ENCODE peak calls at places on chromosomes 12 and 14, in nine cellular contexts. One of them, this sample, is unnamed.

GRCh38 chr12:58413794-58414193 is 472.4 kb downstream of the ATP23 start:
- DNase-seq in IMR-90: peak
- DNase-seq in foreskin fibroblast: peak
- DNase-seq in fibroblast of pulmonary artery: peak
- DNase-seq in lower leg skin: no peak
- DNase-seq in ovary: no peak
- DNase-seq in Peyer's patch: no peak
- DNase-seq in colonic mucosa: no peak
- DNase-seq in kidney: no peak
- DNase-seq in this sample: no peak

GRCh38 chr14:100285021-100285912 is 21.0 kb downstream of the SLC25A29 start:
- DNase-seq in lower leg skin: no peak
- DNase-seq in foreskin fibroblast: peak
- DNase-seq in ovary: peak
- DNase-seq in kidney: peak
- DNase-seq in IMR-90: peak
- DNase-seq in Peyer's patch: peak
- DNase-seq in fibroblast of pulmonary artery: peak
- DNase-seq in colonic mucosa: peak
- DNase-seq in this sample: no peak

GRCh38 chr12:113358381-113359132 is at the start of gene PLBD2:
- DNase-seq in Peyer's patch: peak
- DNase-seq in colonic mucosa: peak
- DNase-seq in IMR-90: peak
- DNase-seq in ovary: peak
- DNase-seq in kidney: peak
- DNase-seq in fibroblast of pulmonary artery: peak
- DNase-seq in foreskin fibroblast: peak
- DNase-seq in lower leg skin: peak
- DNase-seq in this sample: peak

GRCh38 chr12:29698756-29699155 is 85.0 kb downstream of the TMTC1 start:
- DNase-seq in fibroblast of pulmonary artery: no peak
- DNase-seq in kidney: no peak
- DNase-seq in Peyer's patch: no peak
- DNase-seq in IMR-90: no peak
- DNase-seq in ovary: no peak
- DNase-seq in colonic mucosa: no peak
- DNase-seq in foreskin fibroblast: no peak
- DNase-seq in lower leg skin: no peak
- DNase-seq in this sample: no peak

GRCh38 chr12:119704065-119704747 is 36.3 kb downstream of the PRKAB1 start:
- DNase-seq in foreskin fibroblast: peak
- DNase-seq in kidney: no peak
- DNase-seq in colonic mucosa: no peak
- DNase-seq in fibroblast of pulmonary artery: peak
- DNase-seq in ovary: no peak
- DNase-seq in lower leg skin: no peak
- DNase-seq in IMR-90: peak
- DNase-seq in Peyer's patch: no peak
- DNase-seq in this sample: no peak

GRCh38 chr12:122167328-122167925 is 6.6 kb downstream of the IL31 start:
- DNase-seq in foreskin fibroblast: no peak
- DNase-seq in IMR-90: no peak
- DNase-seq in fibroblast of pulmonary artery: no peak
- DNase-seq in lower leg skin: no peak
- DNase-seq in ovary: no peak
- DNase-seq in kidney: no peak
- DNase-seq in colonic mucosa: no peak
- DNase-seq in Peyer's patch: no peak
- DNase-seq in this sample: no peak

GRCh38 chr12:60333461-60333860 is 737.6 kb downstream of the SLC16A7 start:
- DNase-seq in ovary: no peak
- DNase-seq in IMR-90: peak
- DNase-seq in kidney: no peak
- DNase-seq in colonic mucosa: no peak
- DNase-seq in lower leg skin: no peak
- DNase-seq in fibroblast of pulmonary artery: no peak
- DNase-seq in foreskin fibroblast: peak
- DNase-seq in Peyer's patch: no peak
- DNase-seq in this sample: no peak

GRCh38 chr14:102295301-102295700 is 9.7 kb downstream of the MOK start:
- DNase-seq in IMR-90: peak
- DNase-seq in Peyer's patch: no peak
- DNase-seq in fibroblast of pulmonary artery: peak
- DNase-seq in kidney: no peak
- DNase-seq in ovary: no peak
- DNase-seq in lower leg skin: no peak
- DNase-seq in colonic mucosa: no peak
- DNase-seq in foreskin fibroblast: peak
- DNase-seq in this sample: no peak

GRCh38 chr12:87995581-87996178 is 33.5 kb downstream of the C12orf50 start:
- DNase-seq in lower leg skin: peak
- DNase-seq in IMR-90: peak
- DNase-seq in fibroblast of pulmonary artery: peak
- DNase-seq in foreskin fibroblast: peak
- DNase-seq in ovary: peak
- DNase-seq in Peyer's patch: no peak
- DNase-seq in kidney: no peak
- DNase-seq in colonic mucosa: peak
- DNase-seq in this sample: peak

GRCh38 chr12:120869376-120869775 is 34.8 kb downstream of the SPPL3 start:
- DNase-seq in lower leg skin: no peak
- DNase-seq in colonic mucosa: no peak
- DNase-seq in fibroblast of pulmonary artery: no peak
- DNase-seq in IMR-90: no peak
- DNase-seq in foreskin fibroblast: no peak
- DNase-seq in ovary: no peak
- DNase-seq in Peyer's patch: no peak
- DNase-seq in kidney: no peak
- DNase-seq in this sample: no peak

DNA sequence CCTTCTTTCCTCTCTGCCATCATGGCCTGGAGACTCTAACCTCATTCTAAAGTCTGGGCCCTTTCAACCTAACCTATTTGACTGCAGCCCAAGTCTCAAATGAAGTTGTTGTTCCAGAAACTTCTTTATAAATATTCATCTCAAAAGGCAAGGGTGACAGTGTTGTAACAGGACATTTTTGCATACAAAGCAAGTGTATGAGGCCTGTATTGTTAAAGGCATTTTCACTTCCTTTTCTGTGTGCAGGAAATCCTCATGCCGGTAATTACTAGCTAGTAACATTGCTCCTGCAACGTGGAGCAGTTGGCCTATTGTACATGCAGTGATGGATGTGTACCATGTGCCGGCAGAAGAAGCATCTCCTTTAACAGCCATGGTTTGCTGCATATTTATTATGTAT is 156.5 kb upstream of the RMST start:
- DNase-seq in lower leg skin: no peak
- DNase-seq in colonic mucosa: no peak
- DNase-seq in ovary: no peak
- DNase-seq in fibroblast of pulmonary artery: no peak
- DNase-seq in kidney: no peak
- DNase-seq in Peyer's patch: peak
- DNase-seq in IMR-90: no peak
- DNase-seq in foreskin fibroblast: no peak
- DNase-seq in this sample: no peak
- TF ChIP-seq CTCF in lower leg skin: no peak
- TF ChIP-seq CTCF in colonic mucosa: no peak
- TF ChIP-seq CTCF in ovary: no peak
- TF ChIP-seq CTCF in fibroblast of pulmonary artery: no peak
- TF ChIP-seq CTCF in kidney: no peak
- TF ChIP-seq CTCF in Peyer's patch: no peak
- TF ChIP-seq CTCF in IMR-90: no peak
- TF ChIP-seq CTCF in foreskin fibroblast: no peak
- TF ChIP-seq CTCF in this sample: no peak

DNA sequence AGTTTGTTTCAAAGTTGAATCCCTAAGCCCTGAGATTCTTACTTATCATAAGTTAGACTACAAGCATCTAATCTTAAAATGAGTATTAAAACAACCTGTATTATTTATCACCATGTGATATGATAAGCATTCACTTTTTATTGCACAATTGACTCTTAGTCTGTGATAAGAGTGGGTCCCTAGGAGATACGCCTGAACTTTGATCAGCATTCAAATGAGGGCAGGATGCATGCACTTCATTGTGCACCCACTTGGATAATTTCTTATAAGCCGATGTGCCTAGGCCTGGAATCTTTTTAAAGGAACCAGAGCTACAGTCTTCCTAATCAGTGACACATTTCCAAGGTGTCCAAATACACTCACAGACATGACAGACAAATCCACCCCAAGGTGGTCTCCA is 31.4 kb upstream of the SPTLC2 start:
- DNase-seq in fibroblast of pulmonary artery: no peak
- DNase-seq in IMR-90: no peak
- DNase-seq in colonic mucosa: peak
- DNase-seq in kidney: no peak
- DNase-seq in lower leg skin: no peak
- DNase-seq in Peyer's patch: no peak
- DNase-seq in foreskin fibroblast: no peak
- DNase-seq in ovary: no peak
- DNase-seq in this sample: no peak
- TF ChIP-seq CTCF in fibroblast of pulmonary artery: no peak
- TF ChIP-seq CTCF in IMR-90: no peak
- TF ChIP-seq CTCF in colonic mucosa: no peak
- TF ChIP-seq CTCF in kidney: no peak
- TF ChIP-seq CTCF in lower leg skin: no peak
- TF ChIP-seq CTCF in Peyer's patch: peak
- TF ChIP-seq CTCF in foreskin fibroblast: no peak
- TF ChIP-seq CTCF in ovary: no peak
- TF ChIP-seq CTCF in this sample: no peak

DNA sequence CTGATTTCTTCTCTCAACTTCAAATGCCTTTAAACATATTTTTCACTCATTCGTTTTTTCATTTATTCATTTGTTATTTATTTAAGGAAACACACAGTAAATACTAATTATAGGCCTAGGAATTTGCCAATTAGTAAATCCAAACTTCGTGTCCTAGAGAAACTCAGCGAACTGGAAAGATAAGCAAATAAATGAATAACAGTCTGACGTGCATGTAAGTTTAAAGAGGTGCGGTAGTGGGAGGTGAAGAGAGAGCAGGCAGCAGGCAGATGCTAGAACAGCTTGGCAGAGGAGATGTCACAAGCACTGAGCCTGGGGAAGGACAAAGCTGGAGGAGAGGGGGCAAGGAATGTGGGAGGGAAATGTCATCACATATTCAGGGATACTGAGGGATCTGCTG is 228.2 kb downstream of the DPY19L2 start:
- DNase-seq in Peyer's patch: no peak
- DNase-seq in IMR-90: no peak
- DNase-seq in ovary: no peak
- DNase-seq in foreskin fibroblast: no peak
- DNase-seq in fibroblast of pulmonary artery: no peak
- DNase-seq in kidney: no peak
- DNase-seq in colonic mucosa: no peak
- DNase-seq in lower leg skin: no peak
- DNase-seq in this sample: no peak
- TF ChIP-seq CTCF in Peyer's patch: no peak
- TF ChIP-seq CTCF in IMR-90: no peak
- TF ChIP-seq CTCF in ovary: no peak
- TF ChIP-seq CTCF in foreskin fibroblast: no peak
- TF ChIP-seq CTCF in fibroblast of pulmonary artery: no peak
- TF ChIP-seq CTCF in kidney: no peak
- TF ChIP-seq CTCF in colonic mucosa: no peak
- TF ChIP-seq CTCF in lower leg skin: no peak
- TF ChIP-seq CTCF in this sample: no peak

GRCh38 chr12:106301611-106302321 is 767 bp upstream of the TCP11L2 start:
- DNase-seq in IMR-90: peak
- DNase-seq in Peyer's patch: peak
- DNase-seq in lower leg skin: peak
- DNase-seq in colonic mucosa: peak
- DNase-seq in foreskin fibroblast: peak
- DNase-seq in kidney: peak
- DNase-seq in ovary: peak
- DNase-seq in fibroblast of pulmonary artery: peak
- DNase-seq in this sample: no peak

GRCh38 chr12:106304797-106305196 is 2.3 kb downstream of the TCP11L2 start:
- DNase-seq in kidney: no peak
- DNase-seq in lower leg skin: no peak
- DNase-seq in Peyer's patch: no peak
- DNase-seq in colonic mucosa: no peak
- DNase-seq in foreskin fibroblast: peak
- DNase-seq in IMR-90: no peak
- DNase-seq in fibroblast of pulmonary artery: no peak
- DNase-seq in ovary: no peak
- DNase-seq in this sample: no peak

GRCh38 chr12:106304001-106304421 is 1.5 kb downstream of the TCP11L2 start:
- DNase-seq in Peyer's patch: no peak
- DNase-seq in lower leg skin: no peak
- DNase-seq in ovary: no peak
- DNase-seq in colonic mucosa: no peak
- DNase-seq in fibroblast of pulmonary artery: no peak
- DNase-seq in kidney: no peak
- DNase-seq in foreskin fibroblast: peak
- DNase-seq in IMR-90: no peak
- DNase-seq in this sample: no peak

GRCh38 chr12:106302401-106303201 is at the start of gene TCP11L2:
- DNase-seq in lower leg skin: peak
- DNase-seq in colonic mucosa: peak
- DNase-seq in kidney: peak
- DNase-seq in foreskin fibroblast: peak
- DNase-seq in ovary: peak
- DNase-seq in IMR-90: peak
- DNase-seq in fibroblast of pulmonary artery: peak
- DNase-seq in Peyer's patch: peak
- DNase-seq in this sample: no peak

DNA sequence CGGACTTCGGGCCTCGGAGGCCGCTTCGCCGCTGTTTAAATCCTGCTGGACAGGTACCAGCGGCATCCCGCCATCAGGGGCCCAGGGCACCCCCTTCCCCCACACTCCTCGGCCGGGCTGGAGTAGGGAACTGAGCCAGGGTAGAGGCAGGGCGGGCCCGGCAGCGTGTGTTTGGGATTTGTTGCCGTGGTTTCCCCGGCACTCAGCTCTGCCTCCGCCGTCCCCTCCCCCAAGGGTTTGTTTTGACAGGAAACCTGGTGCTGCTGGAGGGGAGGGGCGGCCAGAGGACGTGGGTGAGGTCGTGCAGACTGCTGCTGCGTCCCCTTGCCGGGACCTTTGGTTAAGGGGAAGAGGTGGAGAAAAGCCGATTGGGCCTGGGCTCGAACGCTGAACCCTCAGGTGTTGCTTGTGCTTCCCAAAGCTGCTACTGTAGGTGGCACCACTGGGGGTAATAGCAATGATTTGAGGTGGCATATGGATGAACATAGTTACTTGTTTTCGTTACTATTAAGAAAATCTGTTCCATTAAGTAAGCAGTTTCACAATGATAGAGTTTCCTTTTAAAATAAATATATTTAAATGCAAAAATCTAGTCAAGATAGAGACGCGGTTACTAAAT is 778 bp downstream of the TCP11L2 start:
- DNase-seq in Peyer's patch: peak
- DNase-seq in foreskin fibroblast: peak
- DNase-seq in kidney: peak
- DNase-seq in fibroblast of pulmonary artery: peak
- DNase-seq in IMR-90: peak
- DNase-seq in lower leg skin: peak
- DNase-seq in ovary: peak
- DNase-seq in colonic mucosa: peak
- DNase-seq in this sample: peak
- TF ChIP-seq CTCF in Peyer's patch: peak
- TF ChIP-seq CTCF in foreskin fibroblast: no peak
- TF ChIP-seq CTCF in kidney: no peak
- TF ChIP-seq CTCF in fibroblast of pulmonary artery: no peak
- TF ChIP-seq CTCF in IMR-90: no peak
- TF ChIP-seq CTCF in lower leg skin: no peak
- TF ChIP-seq CTCF in ovary: no peak
- TF ChIP-seq CTCF in colonic mucosa: no peak
- TF ChIP-seq CTCF in this sample: peak

This sample was measured in AG09319.